ENCODE peak calls at places on chromosome 18, in five cellular contexts. H, A, L, G and D are unnamed samples.

GRCh38 chr18:50268022-50268747 is 1.9 kb upstream of the CFAP53 start:
- DNase-seq in H (no peak), A (peak; percentile 75), L (peak; percentile 26), G (peak; percentile 97), D (peak; percentile 62)

GRCh38 chr18:48729421-48729820 is 190.6 kb downstream of the CTIF start:
- DNase-seq in H (no peak), A (no peak), L (no peak), G (no peak), D (no peak)

GRCh38 chr18:79353238-79353637 is 42.5 kb upstream of the NFATC1 start:
- DNase-seq in H (peak; percentile 10), A (no peak), L (no peak), G (peak; percentile 61), D (no peak)

GRCh38 chr18:23276456-23276855 is 141.2 kb downstream of the CABLES1 start:
- DNase-seq in H (no peak), A (no peak), L (no peak), G (no peak), D (no peak)

GRCh38 chr18:49238433-49239042 is 221.9 kb downstream of the DYM start:
- DNase-seq in H (peak; percentile 38), A (no peak), L (no peak), G (peak; percentile 50), D (no peak)

GRCh38 chr18:37565138-37565984 is at the start of gene CELF4:
- DNase-seq in H (no peak), A (no peak), L (no peak), G (peak; percentile 28), D (no peak)

GRCh38 chr18:79955302-79956075 is 4.0 kb upstream of the SLC66A2 start:
- DNase-seq in H (no peak), A (no peak), L (no peak), G (no peak), D (no peak)

GRCh38 chr18:78876868-78877267 is 102.8 kb upstream of the SALL3 start:
- DNase-seq in H (no peak), A (no peak), L (no peak), G (no peak), D (no peak)

GRCh38 chr18:48817021-48817461 is 133.7 kb downstream of the SMAD7 start:
- DNase-seq in H (no peak), A (no peak), L (no peak), G (no peak), D (no peak)

GRCh38 chr18:3982541-3982940 is 472.6 kb downstream of the DLGAP1 start:
- DNase-seq in H (no peak), A (no peak), L (no peak), G (no peak), D (no peak)

GRCh38 chr18:47868744-47869143 is 61.7 kb downstream of the SMAD2 start:
- DNase-seq in H (no peak), A (no peak), L (no peak), G (no peak), D (no peak)

GRCh38 chr18:50398099-50398498 is 23.3 kb downstream of the SKA1 start:
- DNase-seq in H (no peak), A (no peak), L (no peak), G (no peak), D (no peak)

GRCh38 chr18:65091737-65092329 is 659.0 kb upstream of the CDH7 start:
- DNase-seq in H (peak; percentile 14), A (peak; percentile 13), L (peak; percentile 1), G (peak; percentile 82), D (no peak)

GRCh38 chr18:10798727-10799435 is 273.1 kb downstream of the NAPG start:
- DNase-seq in H (peak; percentile 19), A (no peak), L (peak; percentile 17), G (peak; percentile 18), D (no peak)

GRCh38 chr18:3593381-3593903 is 143.5 kb downstream of the TGIF1 start:
- DNase-seq in H (no peak), A (no peak), L (peak; percentile 70), G (peak; percentile 59), D (no peak)

GRCh38 chr18:62999392-62999791 is 284.1 kb downstream of the PHLPP1 start:
- DNase-seq in H (no peak), A (no peak), L (no peak), G (no peak), D (no peak)

GRCh38 chr18:59834267-59834666 is 65.5 kb upstream of the PMAIP1 start:
- DNase-seq in H (no peak), A (no peak), L (no peak), G (no peak), D (no peak)

GRCh38 chr18:55102508-55102907 is 143.2 kb upstream of the CCDC68 start:
- DNase-seq in H (no peak), A (no peak), L (no peak), G (no peak), D (no peak)

GRCh38 chr18:3842844-3843243 is 392.9 kb downstream of the TGIF1 start:
- DNase-seq in H (no peak), A (no peak), L (no peak), G (no peak), D (no peak)

GRCh38 chr18:8272254-8272653 is 337.0 kb upstream of the RAB12 start:
- DNase-seq in H (no peak), A (no peak), L (no peak), G (no peak), D (no peak)

GRCh38 chr18:41966943-41967342 is 11.9 kb downstream of the PIK3C3 start:
- DNase-seq in H (no peak), A (no peak), L (no peak), G (no peak), D (no peak)

GRCh38 chr18:13577091-13577697 is 149.2 kb downstream of the FAM210A start:
- DNase-seq in H (no peak), A (no peak), L (no peak), G (no peak), D (peak; percentile 90)

GRCh38 chr18:66754335-66754734 is 150.4 kb upstream of the CDH19 start:
- DNase-seq in H (no peak), A (no peak), L (no peak), G (no peak), D (no peak)

GRCh38 chr18:77127769-77128671 is 4.6 kb downstream of the MBP start:
- DNase-seq in H (no peak), A (no peak), L (no peak), G (no peak), D (peak; percentile 95)
- TF ChIP-seq CREB1 in H (no peak), A (no peak), L (no peak), G (no peak), D (peak; percentile 45)

GRCh38 chr18:33205777-33206176 is 234.7 kb downstream of the CCDC178 start:
- DNase-seq in H (no peak), A (no peak), L (no peak), G (peak; percentile 40), D (no peak)

GRCh38 chr18:33195795-33196194 is 244.7 kb downstream of the CCDC178 start:
- DNase-seq in H (no peak), A (no peak), L (no peak), G (no peak), D (no peak)

GRCh38 chr18:33201509-33201926 is 239.0 kb downstream of the CCDC178 start:
- DNase-seq in H (peak; percentile 22), A (peak; percentile 5), L (no peak), G (peak; percentile 89), D (no peak)
- H3K4me3 ChIP-seq in H (no peak overlapping the region), A (no peak overlapping the region), L (no peak overlapping the region), G (no peak overlapping the region), D (no peak overlapping the region)

GRCh38 chr18:58618822-58619553 is 9.9 kb downstream of the ALPK2 start:
- DNase-seq in H (no peak), A (no peak), L (no peak), G (peak; percentile 18), D (no peak)
- TF ChIP-seq CREB1 in H (no peak), A (no peak), L (no peak), G (no peak), D (no peak)

GRCh38 chr18:28176933-28177827 is at the start of gene CDH2:
- DNase-seq in H (peak; percentile 77), A (peak; percentile 60), L (no peak), G (peak; percentile 86), D (no peak)

GRCh38 chr18:28177828-28178635 is 1.1 kb upstream of the CDH2 start:
- DNase-seq in H (peak; percentile 18), A (no peak), L (no peak), G (peak; percentile 82), D (no peak)

GRCh38 chr18:28175930-28176673 is 828 bp downstream of the CDH2 start:
- DNase-seq in H (no peak), A (no peak), L (no peak), G (peak; percentile 62), D (no peak)

GRCh38 chr18:28176674-28176932 is 327 bp downstream of the CDH2 start:
- DNase-seq in H (no peak), A (no peak), L (no peak), G (peak; percentile 29), D (no peak)

GRCh38 chr18:28178720-28179119 is 1.8 kb upstream of the CDH2 start:
- DNase-seq in H (no peak), A (no peak), L (no peak), G (peak; percentile 59), D (no peak)
- H3K4me3 ChIP-seq in H (peak overlapping the region; percentile 88), A (peak overlapping the region; percentile 56), L (no peak overlapping the region), G (peak overlapping the region; percentile 49), D (no peak overlapping the region)

DNA sequence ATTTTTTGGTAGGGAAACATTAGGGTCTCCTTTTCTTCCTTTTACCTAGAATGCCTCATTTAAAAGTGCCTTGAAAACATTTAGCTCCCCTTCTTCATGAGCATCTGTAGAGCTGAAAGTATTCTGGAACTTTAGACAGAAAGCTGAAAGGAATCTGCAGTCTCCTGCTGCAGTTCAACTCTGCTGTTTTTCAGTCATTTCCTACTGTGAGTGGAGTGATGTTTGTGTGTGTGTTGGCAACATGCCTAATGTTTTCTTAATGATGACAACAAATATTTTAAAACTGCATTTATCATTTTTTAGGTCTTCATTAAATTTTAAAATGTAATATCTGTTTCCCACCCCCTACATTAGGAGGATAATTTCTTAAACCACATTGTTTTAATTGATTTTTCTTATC is 66.6 kb downstream of the TWSG1 start:
- DNase-seq in H (no peak), A (no peak), L (no peak), G (no peak), D (no peak)
- TF ChIP-seq CREB1 in H (no peak), A (no peak), L (no peak), G (no peak), D (no peak)